ENCODE peak calls at places on chromosomes 6 and 20, in five cellular contexts. Z is HFF-Myc, R is Calu3, V is endothelial cell, P is Caco-2. B is an unnamed sample.

GRCh38 chr6:159267165-159267564 is 98.0 kb downstream of the FNDC1 start:
- DNase-seq in P (peak), V (peak), Z (no peak), R (peak), B (no peak)

GRCh38 chr20:53923745-53924369 is 146.5 kb downstream of the BCAS1 start:
- DNase-seq in Z (no peak), P (no peak), V (no peak), R (no peak), B (no peak)

GRCh38 chr20:52410182-52410647 is 218.6 kb upstream of the ZFP64 start:
- DNase-seq in R (no peak), V (no peak), Z (no peak), P (no peak), B (no peak)

GRCh38 chr20:51275816-51276215 is 252.9 kb upstream of the KCNG1 start:
- DNase-seq in Z (no peak), V (no peak), P (no peak), R (no peak), B (no peak)

GRCh38 chr6:15775076-15775634 is 112.3 kb upstream of the DTNBP1 start:
- DNase-seq in V (no peak), Z (no peak), P (no peak), R (no peak), B (no peak)

GRCh38 chr6:3251462-3252314 is 7.1 kb upstream of the PSMG4 start:
- DNase-seq in P (peak), V (peak), R (peak), Z (peak), B (peak)

GRCh38 chr20:10134176-10134575 is 84.5 kb upstream of the SNAP25 start:
- DNase-seq in V (no peak), P (no peak), Z (no peak), R (no peak), B (no peak)

GRCh38 chr6:26197736-26198625 is 110.8 kb downstream of the HFE start:
- DNase-seq in R (no peak), V (no peak), P (peak), Z (no peak), B (no peak)

GRCh38 chr20:58651548-58651822 is 402 bp downstream of the STX16 start:
- DNase-seq in P (no peak), Z (no peak), V (no peak), R (no peak), B (no peak)

GRCh38 chr6:156517090-156517489 is 260.1 kb upstream of the ARID1B start:
- DNase-seq in P (no peak), Z (no peak), V (no peak), R (no peak), B (no peak)

GRCh38 chr6:11618533-11618932 is 81.0 kb downstream of the TMEM170B start:
- DNase-seq in Z (no peak), V (peak), R (no peak), P (peak), B (peak)

GRCh38 chr6:154868143-154868594 is 126.9 kb upstream of the TIAM2 start:
- DNase-seq in R (peak), V (no peak), P (peak), Z (peak), B (peak)

GRCh38 chr6:100366419-100366818 is 98.3 kb downstream of the SIM1 start:
- DNase-seq in R (no peak), P (peak), V (no peak), Z (no peak), B (no peak)

GRCh38 chr20:44355503-44356352 is at the start of gene HNF4A:
- DNase-seq in Z (no peak), V (no peak), P (peak), R (peak), B (no peak)

GRCh38 chr20:41219824-41220223 is 82.5 kb downstream of the PLCG1 start:
- DNase-seq in V (no peak), Z (no peak), R (no peak), P (no peak), B (no peak)

GRCh38 chr6:141498980-141499379 is 633.7 kb upstream of the GJE1 start:
- DNase-seq in Z (no peak), V (no peak), R (no peak), P (no peak), B (no peak)

GRCh38 chr6:105985098-105985815 is 100.9 kb upstream of the PRDM1 start:
- DNase-seq in Z (no peak), V (no peak), P (no peak), R (peak), B (no peak)

GRCh38 chr6:75893058-75893775 is 144.2 kb downstream of the MYO6 start:
- DNase-seq in V (no peak), P (peak), Z (peak), R (peak), B (peak)

GRCh38 chr6:107689190-107689589 is 134.9 kb downstream of the SCML4 start:
- DNase-seq in V (no peak), R (no peak), Z (no peak), P (no peak), B (no peak)

GRCh38 chr20:33012327-33013189 is 5.1 kb downstream of the BPIFB2 start:
- DNase-seq in P (no peak), R (no peak), Z (no peak), V (no peak), B (no peak)

GRCh38 chr6:63706630-63707029 is 71.0 kb downstream of the PHF3 start:
- DNase-seq in R (no peak), P (no peak), V (no peak), Z (no peak), B (no peak)

GRCh38 chr6:136549359-136550044 is 720 bp downstream of the MAP7 start:
- DNase-seq in V (peak), P (peak), Z (no peak), R (peak), B (no peak)

GRCh38 chr6:19803331-19804330 is 33.5 kb upstream of the ID4 start:
- DNase-seq in Z (no peak), P (no peak), V (no peak), R (no peak), B (no peak)

GRCh38 chr6:49913656-49914055 is 47.3 kb upstream of the CRISP1 start:
- DNase-seq in V (no peak), R (no peak), Z (no peak), P (no peak), B (no peak)

GRCh38 chr20:50296450-50297375 is 106.1 kb downstream of the CEBPB start:
- DNase-seq in V (no peak), R (no peak), P (no peak), Z (no peak), B (no peak)

GRCh38 chr20:25499031-25499430 is 86.3 kb downstream of the NINL start:
- DNase-seq in Z (no peak), R (no peak), P (no peak), V (no peak), B (no peak)

GRCh38 chr6:73666393-73666792 is 12.6 kb upstream of the SLC17A5 start:
- DNase-seq in P (no peak), R (no peak), V (no peak), Z (no peak), B (no peak)

DNA sequence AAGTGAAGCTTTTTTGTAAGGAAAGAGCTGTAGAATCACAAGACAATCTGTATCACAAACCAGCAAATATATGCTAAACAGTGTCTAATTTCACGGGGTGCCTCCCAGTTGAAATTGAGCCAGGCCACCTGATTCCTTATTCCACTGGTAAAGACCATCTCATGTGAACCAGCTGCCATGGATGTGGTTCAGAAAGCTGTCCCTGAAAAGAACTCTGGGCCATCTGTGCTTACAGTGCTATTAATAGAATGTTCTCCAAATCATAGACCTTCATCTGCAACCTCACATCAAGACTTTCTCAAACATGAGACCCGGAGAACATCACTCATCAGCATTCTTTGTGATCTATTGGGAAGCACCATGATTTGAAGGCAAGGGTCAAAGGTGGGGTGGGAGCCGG is 89.7 kb downstream of the FBXO5 start:
- DNase-seq in P (no peak), Z (no peak), R (no peak), V (no peak), B (no peak)
- TF ChIP-seq CTCF in P (no peak), Z (no peak), R (no peak), V (no peak), B (no peak)

DNA sequence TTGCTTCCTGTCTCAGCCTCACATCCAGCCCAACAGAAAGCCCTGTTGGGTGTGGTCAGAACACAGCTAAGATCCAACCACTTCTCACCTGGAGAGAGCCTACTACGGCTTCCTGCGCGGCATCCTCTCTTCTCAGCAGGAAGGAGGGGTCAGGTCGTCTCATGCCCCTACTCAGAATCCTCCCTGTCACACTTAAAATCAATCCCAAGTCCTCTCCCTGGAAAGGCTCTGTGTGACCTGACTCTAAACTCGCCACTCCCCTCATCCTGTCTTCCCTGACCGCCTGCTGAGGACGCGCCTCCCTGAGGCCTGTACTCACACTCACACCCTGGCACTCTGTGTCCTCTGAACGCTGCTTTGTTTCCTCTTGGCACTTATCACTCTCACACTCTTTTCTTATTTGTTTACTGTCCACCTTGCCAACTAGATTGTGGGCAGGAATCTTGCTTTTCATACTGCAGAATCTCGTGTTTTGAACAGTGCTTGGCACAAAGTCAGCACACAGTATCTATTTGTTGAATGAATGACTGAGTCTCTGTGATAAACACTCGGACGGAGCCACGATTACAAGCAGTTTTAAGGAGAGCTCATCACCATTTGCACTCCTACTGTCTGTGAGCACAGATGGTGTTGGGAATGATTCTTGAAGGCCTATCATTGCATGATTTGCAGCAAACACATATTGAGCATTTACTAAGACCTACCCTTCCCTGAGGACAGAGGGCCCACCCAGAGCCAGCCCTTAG is 18.7 kb downstream of the RAB5IF start:
- DNase-seq in R (peak), Z (no peak), V (no peak), P (no peak), B (no peak)
- TF ChIP-seq CTCF in R (no peak), Z (no peak), V (no peak), P (no peak), B (no peak)

GRCh38 chr20:62961310-62961783 is 8.8 kb downstream of the SLC17A9 start:
- DNase-seq in P (no peak), V (no peak), R (no peak), Z (no peak), B (no peak)
- TF ChIP-seq CTCF in P (no peak), V (no peak), R (no peak), Z (no peak), B (no peak)

DNA sequence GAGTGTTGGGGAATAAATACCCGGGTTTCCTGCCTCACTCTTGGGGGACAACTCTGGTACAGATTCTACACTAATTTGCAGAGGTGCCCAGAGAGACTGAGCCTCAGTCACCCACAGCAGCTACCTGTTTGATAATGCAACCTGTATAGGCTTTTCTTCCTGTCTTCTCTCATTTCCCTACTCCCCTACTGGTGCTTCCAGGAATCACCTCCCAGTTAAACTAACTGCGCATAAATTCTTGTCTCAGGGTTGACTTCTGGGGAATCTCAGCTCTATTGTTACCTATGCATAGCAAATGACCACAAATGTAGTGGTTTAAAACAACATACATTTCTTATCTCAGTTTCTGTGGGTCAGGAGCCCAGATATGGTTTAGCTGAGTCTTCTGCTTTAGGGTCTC is 11.3 kb downstream of the OCSTAMP start:
- DNase-seq in P (no peak), Z (no peak), R (no peak), V (no peak), B (no peak)
- TF ChIP-seq CTCF in P (peak), Z (no peak), R (peak), V (peak), B (no peak)

DNA sequence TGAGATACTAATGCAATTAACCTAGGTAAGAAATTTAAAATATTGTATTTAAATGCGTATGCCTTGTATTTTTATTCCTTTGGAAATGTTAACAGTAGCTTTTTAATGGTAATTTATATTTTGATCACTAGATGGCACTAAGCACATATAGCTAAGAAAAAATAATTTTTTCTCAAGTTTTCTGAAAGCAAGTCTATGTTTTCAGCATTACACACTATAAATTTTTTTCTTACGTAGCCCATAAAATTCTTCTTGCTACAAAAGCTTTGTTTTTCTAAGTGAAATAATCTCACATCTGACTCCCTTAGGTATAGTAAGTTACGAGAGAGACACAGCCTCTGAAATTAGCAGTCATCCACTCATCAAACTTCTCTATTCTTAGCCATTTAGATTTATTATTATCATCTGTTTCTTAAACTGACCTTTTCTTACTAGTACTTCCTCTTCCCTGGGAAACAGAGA is 35.7 kb downstream of the TSPYL4 start:
- DNase-seq in R (no peak), P (no peak), Z (no peak), V (no peak), B (no peak)
- TF ChIP-seq CTCF in R (peak), P (peak), Z (no peak), V (peak), B (peak)

GRCh38 chr6:134119481-134119880 is 67.1 kb upstream of the SLC2A12 start:
- DNase-seq in R (no peak), V (no peak), Z (no peak), P (no peak), B (no peak)
- TF ChIP-seq CTCF in R (no peak), V (no peak), Z (no peak), P (no peak), B (no peak)

DNA sequence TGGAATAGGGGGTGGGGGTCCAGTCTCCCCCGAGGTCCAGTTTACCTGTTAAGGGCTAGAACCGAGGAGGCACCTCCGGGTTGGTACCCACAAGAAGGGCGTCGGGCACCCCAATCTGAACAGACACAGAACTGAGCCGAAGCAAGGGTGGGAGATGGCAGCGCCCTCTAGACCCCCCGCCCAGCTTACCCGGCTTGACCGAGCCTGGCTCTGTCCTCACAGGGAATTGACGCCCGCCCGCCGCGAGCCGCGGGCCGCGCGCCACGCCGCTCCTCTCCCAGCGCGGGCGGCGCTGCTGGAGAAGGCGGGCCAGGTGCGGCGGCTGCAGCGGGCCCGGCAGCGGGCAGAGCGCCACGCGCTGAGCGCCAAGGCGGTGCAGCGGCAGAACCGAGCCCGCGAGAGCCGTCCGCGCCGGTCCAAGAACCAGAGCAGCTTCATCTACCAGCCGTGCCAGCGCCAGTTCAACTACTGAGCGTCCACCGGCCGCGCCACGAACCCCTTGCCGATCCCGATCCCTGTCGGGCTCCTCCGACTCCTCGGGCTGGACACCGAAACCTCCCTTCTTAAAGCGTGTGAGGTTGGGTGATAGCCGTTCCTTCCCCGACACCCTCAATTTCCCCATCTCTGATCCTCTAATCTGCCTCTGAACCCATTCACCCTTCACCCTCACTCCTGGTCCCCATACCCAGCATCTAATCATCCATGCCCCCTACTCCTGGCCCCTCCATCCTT is 5.9 kb downstream of the TP53INP2 start:
- DNase-seq in R (peak), Z (no peak), V (peak), P (peak), B (peak)
- TF ChIP-seq CTCF in R (peak), Z (peak), V (no peak), P (peak), B (peak)

GRCh38 chr6:82588020-82588419 is 224.4 kb downstream of the TPBG start:
- DNase-seq in P (no peak), Z (no peak), V (no peak), R (no peak), B (no peak)
- TF ChIP-seq CTCF in P (no peak), Z (no peak), V (no peak), R (no peak), B (no peak)

GRCh38 chr6:168411130-168411529 is 29.9 kb upstream of the SMOC2 start:
- DNase-seq in R (no peak), V (no peak), P (no peak), Z (no peak), B (no peak)

GRCh38 chr6:168410554-168411011 is 30.4 kb upstream of the SMOC2 start:
- DNase-seq in R (no peak), P (no peak), Z (no peak), V (no peak), B (no peak)

GRCh38 chr6:168413018-168413720 is 27.8 kb upstream of the SMOC2 start:
- DNase-seq in R (no peak), P (no peak), Z (no peak), V (no peak), B (no peak)

GRCh38 chr6:168412456-168412855 is 28.5 kb upstream of the SMOC2 start:
- DNase-seq in V (no peak), R (no peak), Z (no peak), P (no peak), B (no peak)

DNA sequence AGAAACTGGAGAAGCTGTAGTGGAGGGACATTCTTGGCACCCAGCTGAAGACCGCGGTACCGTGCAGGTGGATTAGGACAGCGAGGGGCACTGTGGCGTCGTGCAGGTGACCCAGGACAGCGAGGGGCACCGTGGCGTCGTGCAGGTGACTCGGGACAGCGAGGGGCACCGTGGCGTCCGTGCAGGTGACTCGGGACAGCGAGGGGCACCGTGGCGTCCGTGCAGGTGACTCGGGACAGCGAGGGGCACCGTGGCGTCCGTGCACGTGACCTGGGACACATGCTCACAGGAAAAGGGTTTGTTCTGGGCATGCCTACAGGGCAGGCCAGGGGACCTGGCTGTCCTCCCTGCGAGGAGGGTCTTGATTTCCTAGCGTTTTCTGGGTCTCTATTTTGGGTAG is 29.2 kb upstream of the SMOC2 start:
- DNase-seq in V (no peak), Z (no peak), P (no peak), R (no peak), B (no peak)
- TF ChIP-seq CTCF in V (no peak), Z (no peak), P (no peak), R (no peak), B (no peak)

GRCh38 chr6:22294301-22294700 is 2.5 kb downstream of the PRL start:
- DNase-seq in P (no peak), Z (no peak), V (no peak), R (no peak), B (no peak)
- TF ChIP-seq CTCF in P (no peak), Z (no peak), V (no peak), R (no peak), B (no peak)